ENCODE peak calls at places on chromosomes 11 and 22, in eight cellular contexts. A, L, S, F, K, C, O and X are unnamed samples.

GRCh38 chr11:57476223-57476882 is 16.0 kb downstream of the RTN4RL2 start:
- DNase-seq in A (peak; percentile 39), L (peak; percentile 37), S (no peak), F (no peak), K (no peak), C (no peak), O (no peak), X (peak; percentile 56)

GRCh38 chr11:34356130-34356529 is 1.7 kb downstream of the ABTB2 start:
- DNase-seq in A (no peak), L (peak; percentile 24), S (no peak), F (no peak), K (no peak), C (no peak), O (no peak), X (no peak)

GRCh38 chr11:106087815-106088435 is 10.5 kb downstream of the AASDHPPT start:
- DNase-seq in A (peak; percentile 83), L (peak; percentile 54), S (peak; percentile 38), F (peak; percentile 41), K (no peak), C (no peak), O (peak; percentile 38), X (peak; percentile 35)

GRCh38 chr11:12050911-12051667 is 42.7 kb upstream of the DKK3 start:
- DNase-seq in A (no peak), L (no peak), S (no peak), F (peak; percentile 27), K (no peak), C (no peak), O (no peak), X (no peak)

GRCh38 chr11:75625970-75626691 is 42.7 kb downstream of the MAP6 start:
- DNase-seq in A (no peak), L (peak; percentile 78), S (no peak), F (no peak), K (no peak), C (no peak), O (peak; percentile 75), X (peak; percentile 28)

GRCh38 chr22:43256569-43257360 is 69.8 kb upstream of the TTLL12 start:
- DNase-seq in A (no peak), L (no peak), S (no peak), F (no peak), K (no peak), C (no peak), O (no peak), X (no peak)

GRCh38 chr11:70567680-70568503 is 169.6 kb downstream of the CTTN start:
- DNase-seq in A (peak; percentile 72), L (no peak), S (peak; percentile 28), F (no peak), K (no peak), C (no peak), O (peak; percentile 66), X (peak; percentile 54)

GRCh38 chr11:3093281-3094191 is 36.3 kb upstream of the CARS1 start:
- DNase-seq in A (no peak), L (no peak), S (no peak), F (no peak), K (no peak), C (no peak), O (peak; percentile 32), X (no peak)

GRCh38 chr22:37223965-37224551 is 11.8 kb upstream of the SSTR3 start:
- DNase-seq in A (no peak), L (no peak), S (no peak), F (no peak), K (no peak), C (no peak), O (no peak), X (no peak)

GRCh38 chr11:45148276-45148675 is 1.8 kb downstream of the PRDM11 start:
- DNase-seq in A (no peak), L (no peak), S (no peak), F (peak; percentile 0), K (no peak), C (no peak), O (no peak), X (no peak)